ENCODE peak calls at places on chromosomes 12 and 14, in ten cellular contexts. One of them, this sample, is unnamed.

GRCh38 chr12:100584261-100584660 is 10.8 kb downstream of the GAS2L3 start:
- DNase-seq in IMR-90: no peak
- DNase-seq in Peyer's patch: no peak
- DNase-seq in AG10803: no peak
- DNase-seq in left ventricle myocardium inferior: no peak
- DNase-seq in psoas muscle: no peak
- DNase-seq in GM06990: no peak
- DNase-seq in pancreas: no peak
- DNase-seq in CD8-positive, alpha-beta T cell: no peak
- DNase-seq in GM12878: no peak
- DNase-seq in this sample: no peak

GRCh38 chr12:48107252-48107613 is 1.4 kb upstream of the SENP1 start:
- DNase-seq in pancreas: no peak
- DNase-seq in AG10803: no peak
- DNase-seq in CD8-positive, alpha-beta T cell: no peak
- DNase-seq in Peyer's patch: no peak
- DNase-seq in GM12878: no peak
- DNase-seq in psoas muscle: no peak
- DNase-seq in IMR-90: no peak
- DNase-seq in GM06990: no peak
- DNase-seq in left ventricle myocardium inferior: no peak
- DNase-seq in this sample: no peak

GRCh38 chr12:105316931-105317330 is 13.6 kb upstream of the C12orf75 start:
- DNase-seq in AG10803: no peak
- DNase-seq in CD8-positive, alpha-beta T cell: no peak
- DNase-seq in IMR-90: no peak
- DNase-seq in psoas muscle: no peak
- DNase-seq in left ventricle myocardium inferior: no peak
- DNase-seq in Peyer's patch: no peak
- DNase-seq in GM06990: no peak
- DNase-seq in GM12878: no peak
- DNase-seq in pancreas: no peak
- DNase-seq in this sample: no peak

GRCh38 chr12:102756564-102756963 is 160.5 kb downstream of the PAH start:
- DNase-seq in IMR-90: no peak
- DNase-seq in GM12878: no peak
- DNase-seq in psoas muscle: peak; percentile 18
- DNase-seq in pancreas: no peak
- DNase-seq in CD8-positive, alpha-beta T cell: no peak
- DNase-seq in Peyer's patch: no peak
- DNase-seq in AG10803: no peak
- DNase-seq in left ventricle myocardium inferior: peak; percentile 18
- DNase-seq in GM06990: no peak
- DNase-seq in this sample: no peak

GRCh38 chr14:70032447-70032846 is 153.2 kb downstream of the SMOC1 start:
- DNase-seq in GM12878: no peak
- DNase-seq in left ventricle myocardium inferior: no peak
- DNase-seq in IMR-90: no peak
- DNase-seq in pancreas: no peak
- DNase-seq in CD8-positive, alpha-beta T cell: no peak
- DNase-seq in AG10803: peak; percentile 9
- DNase-seq in Peyer's patch: no peak
- DNase-seq in GM06990: no peak
- DNase-seq in psoas muscle: no peak
- DNase-seq in this sample: no peak

GRCh38 chr14:39773387-39773786 is 341.2 kb upstream of the FBXO33 start:
- DNase-seq in IMR-90: no peak
- DNase-seq in Peyer's patch: no peak
- DNase-seq in GM12878: no peak
- DNase-seq in psoas muscle: no peak
- DNase-seq in GM06990: no peak
- DNase-seq in left ventricle myocardium inferior: no peak
- DNase-seq in AG10803: no peak
- DNase-seq in pancreas: no peak
- DNase-seq in CD8-positive, alpha-beta T cell: no peak
- DNase-seq in this sample: no peak

GRCh38 chr12:26636710-26637328 is 196.2 kb downstream of the ITPR2 start:
- DNase-seq in pancreas: no peak
- DNase-seq in IMR-90: peak; percentile 74
- DNase-seq in GM12878: no peak
- DNase-seq in AG10803: peak; percentile 49
- DNase-seq in left ventricle myocardium inferior: no peak
- DNase-seq in Peyer's patch: no peak
- DNase-seq in GM06990: no peak
- DNase-seq in CD8-positive, alpha-beta T cell: no peak
- DNase-seq in psoas muscle: no peak
- DNase-seq in this sample: no peak

GRCh38 chr12:58443273-58443980 is 476.9 kb downstream of the LRIG3 start:
- DNase-seq in GM06990: no peak
- DNase-seq in AG10803: peak; percentile 18
- DNase-seq in pancreas: no peak
- DNase-seq in GM12878: no peak
- DNase-seq in psoas muscle: no peak
- DNase-seq in IMR-90: peak; percentile 13
- DNase-seq in left ventricle myocardium inferior: no peak
- DNase-seq in Peyer's patch: no peak
- DNase-seq in CD8-positive, alpha-beta T cell: no peak
- DNase-seq in this sample: no peak

GRCh38 chr12:113062502-113063395 is 6.2 kb downstream of the DTX1 start:
- DNase-seq in left ventricle myocardium inferior: no peak
- DNase-seq in GM12878: no peak
- DNase-seq in AG10803: no peak
- DNase-seq in GM06990: no peak
- DNase-seq in pancreas: no peak
- DNase-seq in CD8-positive, alpha-beta T cell: no peak
- DNase-seq in IMR-90: no peak
- DNase-seq in Peyer's patch: peak; percentile 44
- DNase-seq in psoas muscle: no peak
- DNase-seq in this sample: no peak

GRCh38 chr14:36208690-36209278 is 32.3 kb upstream of the PTCSC3 start:
- DNase-seq in AG10803: no peak
- DNase-seq in left ventricle myocardium inferior: no peak
- DNase-seq in GM06990: no peak
- DNase-seq in IMR-90: no peak
- DNase-seq in Peyer's patch: no peak
- DNase-seq in pancreas: no peak
- DNase-seq in CD8-positive, alpha-beta T cell: no peak
- DNase-seq in GM12878: no peak
- DNase-seq in psoas muscle: no peak
- DNase-seq in this sample: no peak

GRCh38 chr14:101861464-101861863 is 100.0 kb downstream of the PPP2R5C start:
- DNase-seq in IMR-90: no peak
- DNase-seq in psoas muscle: no peak
- DNase-seq in pancreas: no peak
- DNase-seq in GM12878: no peak
- DNase-seq in Peyer's patch: no peak
- DNase-seq in AG10803: no peak
- DNase-seq in CD8-positive, alpha-beta T cell: no peak
- DNase-seq in left ventricle myocardium inferior: no peak
- DNase-seq in GM06990: no peak
- DNase-seq in this sample: no peak
- H3K4me3 ChIP-seq in IMR-90: no peak overlapping the region
- H3K4me3 ChIP-seq in psoas muscle: no peak overlapping the region
- H3K4me3 ChIP-seq in pancreas: no peak overlapping the region
- H3K4me3 ChIP-seq in GM12878: no peak overlapping the region
- H3K4me3 ChIP-seq in Peyer's patch: no peak overlapping the region
- H3K4me3 ChIP-seq in AG10803: no peak overlapping the region
- H3K4me3 ChIP-seq in CD8-positive, alpha-beta T cell: no peak overlapping the region
- H3K4me3 ChIP-seq in left ventricle myocardium inferior: no peak overlapping the region
- H3K4me3 ChIP-seq in GM06990: no peak overlapping the region
- H3K4me3 ChIP-seq in this sample: no peak overlapping the region

GRCh38 chr14:95548328-95548929 is 13.6 kb downstream of the GLRX5 start:
- DNase-seq in psoas muscle: no peak
- DNase-seq in GM06990: no peak
- DNase-seq in GM12878: no peak
- DNase-seq in CD8-positive, alpha-beta T cell: no peak
- DNase-seq in left ventricle myocardium inferior: no peak
- DNase-seq in Peyer's patch: no peak
- DNase-seq in IMR-90: no peak
- DNase-seq in AG10803: no peak
- DNase-seq in pancreas: no peak
- DNase-seq in this sample: no peak
- TF ChIP-seq CTCF in psoas muscle: no peak
- TF ChIP-seq CTCF in GM06990: no peak
- TF ChIP-seq CTCF in GM12878: no peak
- TF ChIP-seq CTCF in CD8-positive, alpha-beta T cell: no peak
- TF ChIP-seq CTCF in left ventricle myocardium inferior: no peak
- TF ChIP-seq CTCF in Peyer's patch: no peak
- TF ChIP-seq CTCF in IMR-90: no peak
- TF ChIP-seq CTCF in AG10803: no peak
- TF ChIP-seq CTCF in pancreas: no peak
- TF ChIP-seq CTCF in this sample: no peak

GRCh38 chr12:65594373-65594772 is 229.9 kb upstream of the HMGA2 start:
- DNase-seq in CD8-positive, alpha-beta T cell: no peak
- DNase-seq in psoas muscle: no peak
- DNase-seq in IMR-90: no peak
- DNase-seq in Peyer's patch: no peak
- DNase-seq in GM06990: no peak
- DNase-seq in GM12878: no peak
- DNase-seq in pancreas: no peak
- DNase-seq in left ventricle myocardium inferior: no peak
- DNase-seq in AG10803: peak; percentile 26
- DNase-seq in this sample: no peak
- H3K4me3 ChIP-seq in CD8-positive, alpha-beta T cell: no peak overlapping the region
- H3K4me3 ChIP-seq in psoas muscle: no peak overlapping the region
- H3K4me3 ChIP-seq in IMR-90: no peak overlapping the region
- H3K4me3 ChIP-seq in Peyer's patch: no peak overlapping the region
- H3K4me3 ChIP-seq in GM06990: no peak overlapping the region
- H3K4me3 ChIP-seq in GM12878: no peak overlapping the region
- H3K4me3 ChIP-seq in pancreas: no peak overlapping the region
- H3K4me3 ChIP-seq in left ventricle myocardium inferior: no peak overlapping the region
- H3K4me3 ChIP-seq in AG10803: no peak overlapping the region
- H3K4me3 ChIP-seq in this sample: no peak overlapping the region

GRCh38 chr14:54549862-54550261 is 17.1 kb upstream of the SAMD4A start:
- DNase-seq in psoas muscle: no peak
- DNase-seq in AG10803: no peak
- DNase-seq in GM12878: no peak
- DNase-seq in pancreas: no peak
- DNase-seq in left ventricle myocardium inferior: no peak
- DNase-seq in IMR-90: peak; percentile 47
- DNase-seq in Peyer's patch: no peak
- DNase-seq in GM06990: no peak
- DNase-seq in CD8-positive, alpha-beta T cell: no peak
- DNase-seq in this sample: no peak
- TF ChIP-seq CTCF in psoas muscle: no peak
- TF ChIP-seq CTCF in AG10803: no peak
- TF ChIP-seq CTCF in GM12878: no peak
- TF ChIP-seq CTCF in pancreas: no peak
- TF ChIP-seq CTCF in left ventricle myocardium inferior: no peak
- TF ChIP-seq CTCF in IMR-90: no peak
- TF ChIP-seq CTCF in Peyer's patch: no peak
- TF ChIP-seq CTCF in GM06990: no peak
- TF ChIP-seq CTCF in CD8-positive, alpha-beta T cell: no peak
- TF ChIP-seq CTCF in this sample: no peak

DNA sequence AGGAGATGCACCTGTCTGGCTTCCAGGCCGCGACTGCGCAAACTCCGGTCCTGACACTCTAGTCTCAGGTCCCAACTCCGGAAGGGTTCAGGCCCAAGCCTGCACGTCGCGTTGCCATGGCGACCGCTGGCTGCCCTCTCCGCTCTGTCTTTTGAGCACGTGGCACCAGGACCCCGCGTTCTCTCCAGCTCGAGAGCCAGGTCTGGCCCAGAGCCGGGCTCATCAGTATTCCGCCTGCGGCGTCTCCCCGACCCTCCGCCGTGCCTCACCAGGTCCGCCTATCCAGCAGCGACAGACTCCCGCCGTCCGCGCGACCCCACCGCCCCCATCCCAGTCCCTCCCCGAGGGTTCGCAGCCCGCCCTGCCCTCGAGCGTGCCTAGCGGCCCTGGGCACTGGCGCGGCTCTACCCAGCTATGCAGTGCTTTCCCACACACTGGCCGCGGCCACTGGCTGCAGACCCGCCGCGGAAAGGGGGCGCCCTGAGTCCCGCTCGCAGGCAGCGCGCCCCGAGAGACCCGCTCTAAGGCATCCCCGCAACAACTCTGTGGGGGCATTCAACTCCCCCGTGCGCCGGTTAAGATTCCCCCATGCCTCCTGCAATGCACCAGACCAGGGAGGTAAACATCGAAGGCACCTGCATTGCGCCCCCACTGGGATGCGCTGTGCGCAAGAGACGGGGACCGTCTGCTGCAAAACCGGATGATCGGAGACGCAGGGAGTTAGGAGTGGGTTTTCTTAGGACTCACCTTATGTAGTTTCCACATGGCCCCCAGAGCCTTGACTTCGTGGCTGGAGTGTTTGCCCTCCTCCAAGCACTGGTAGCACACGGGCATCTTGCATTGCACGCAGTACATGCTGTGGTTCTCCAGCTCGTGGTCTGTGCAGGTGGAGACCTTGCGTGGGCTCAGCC is 1.3 kb downstream of the TRIM9 start:
- DNase-seq in pancreas: peak; percentile 70
- DNase-seq in GM12878: no peak
- DNase-seq in IMR-90: no peak
- DNase-seq in left ventricle myocardium inferior: peak; percentile 23
- DNase-seq in GM06990: peak; percentile 48
- DNase-seq in Peyer's patch: no peak
- DNase-seq in AG10803: no peak
- DNase-seq in psoas muscle: peak; percentile 29
- DNase-seq in CD8-positive, alpha-beta T cell: peak; percentile 66
- DNase-seq in this sample: peak; percentile 19
- H3K4me3 ChIP-seq in pancreas: no peak overlapping the region
- H3K4me3 ChIP-seq in GM12878: peak overlapping the region; percentile 67
- H3K4me3 ChIP-seq in IMR-90: no peak overlapping the region
- H3K4me3 ChIP-seq in left ventricle myocardium inferior: peak overlapping the region; percentile 77
- H3K4me3 ChIP-seq in GM06990: peak overlapping the region; percentile 67
- H3K4me3 ChIP-seq in Peyer's patch: peak overlapping the region; percentile 68
- H3K4me3 ChIP-seq in AG10803: no peak overlapping the region
- H3K4me3 ChIP-seq in psoas muscle: peak overlapping the region; percentile 75
- H3K4me3 ChIP-seq in CD8-positive, alpha-beta T cell: peak overlapping the region; percentile 72
- H3K4me3 ChIP-seq in this sample: peak overlapping the region; percentile 84

GRCh38 chr14:88380405-88380804 is 5.1 kb upstream of the SPATA7 start:
- DNase-seq in IMR-90: peak; percentile 5
- DNase-seq in Peyer's patch: no peak
- DNase-seq in CD8-positive, alpha-beta T cell: no peak
- DNase-seq in psoas muscle: no peak
- DNase-seq in GM12878: no peak
- DNase-seq in GM06990: no peak
- DNase-seq in left ventricle myocardium inferior: no peak
- DNase-seq in pancreas: no peak
- DNase-seq in AG10803: peak; percentile 6
- DNase-seq in this sample: no peak
- TF ChIP-seq CTCF in IMR-90: peak; percentile 32
- TF ChIP-seq CTCF in Peyer's patch: no peak
- TF ChIP-seq CTCF in CD8-positive, alpha-beta T cell: no peak
- TF ChIP-seq CTCF in psoas muscle: no peak
- TF ChIP-seq CTCF in GM12878: no peak
- TF ChIP-seq CTCF in GM06990: peak; percentile 25
- TF ChIP-seq CTCF in left ventricle myocardium inferior: peak; percentile 27
- TF ChIP-seq CTCF in pancreas: no peak
- TF ChIP-seq CTCF in AG10803: peak; percentile 27
- TF ChIP-seq CTCF in this sample: peak; percentile 6